ENCODE peak calls at places on chromosome 1, in nine cellular contexts. O is stimulated activated CD8-positive, alpha-beta memory T cell treated with anti-CD3 and anti-CD28 coated beads, Interleukin-2, amount 100 ng/mL, for 1 hour; D is BJ; Q is GM23248; C is BE2C; X is NCI-H1105 treated with DMSO at 0.1 percent for 48 hours; V is breast epithelium; U is ovary; I is cardiac septum. B is an unnamed sample.

GRCh38 chr1:223731076-223731770 is 18.9 kb downstream of the CAPN2 start:
- DNase-seq in D (no peak), Q (peak; percentile 92), C (peak; percentile 82), O (no peak), V (peak; percentile 56), U (peak; percentile 84), I (no peak), X (no peak), B (no peak)

GRCh38 chr1:185369786-185370185 is 52.7 kb upstream of the IVNS1ABP start:
- DNase-seq in C (no peak), I (no peak), U (no peak), D (no peak), O (no peak), X (no peak), Q (peak; percentile 90), V (no peak), B (peak; percentile 59)

GRCh38 chr1:83028467-83028866 is 970.5 kb downstream of the TTLL7 start:
- DNase-seq in C (no peak), I (no peak), O (no peak), V (no peak), Q (no peak), U (no peak), X (no peak), D (no peak), B (no peak)

GRCh38 chr1:109631513-109632260 is 12.1 kb downstream of the AMPD2 start:
- DNase-seq in X (no peak), O (no peak), C (peak; percentile 50), D (no peak), I (no peak), U (peak; percentile 42), Q (no peak), V (no peak), B (no peak)

GRCh38 chr1:194469282-194469681 is 1282.9 kb upstream of the B3GALT2 start:
- DNase-seq in O (no peak), V (no peak), I (no peak), Q (no peak), U (no peak), X (no peak), D (no peak), C (peak; percentile 53), B (no peak)

GRCh38 chr1:40014253-40014706 is 26.2 kb upstream of the CAP1 start:
- DNase-seq in Q (peak; percentile 36), U (no peak), O (no peak), X (no peak), V (no peak), I (no peak), D (no peak), C (no peak), B (no peak)

GRCh38 chr1:36351222-36351977 is 28.0 kb upstream of the EVA1B start:
- DNase-seq in C (peak; percentile 63), Q (peak; percentile 96), V (no peak), U (no peak), I (no peak), X (no peak), D (peak; percentile 77), O (no peak), B (peak; percentile 88)

GRCh38 chr1:167455786-167456446 is 62.4 kb downstream of the CD247 start:
- DNase-seq in X (no peak), D (no peak), O (no peak), V (no peak), C (no peak), U (peak; percentile 49), Q (peak; percentile 36), I (no peak), B (no peak)

GRCh38 chr1:58573138-58573537 is 3.9 kb downstream of the TACSTD2 start:
- DNase-seq in X (no peak), O (no peak), V (no peak), I (no peak), C (no peak), U (no peak), Q (no peak), D (no peak), B (peak; percentile 50)

GRCh38 chr1:174637487-174637886 is 189.7 kb downstream of the GPR52 start:
- DNase-seq in C (no peak), D (no peak), I (no peak), O (no peak), U (no peak), Q (no peak), X (no peak), V (no peak), B (no peak)

GRCh38 chr1:2322065-2322571 is 69.2 kb downstream of the MORN1 start:
- DNase-seq in C (no peak), V (peak; percentile 90), O (no peak), Q (peak; percentile 97), D (peak; percentile 76), U (peak; percentile 91), X (no peak), I (no peak), B (peak; percentile 51)

GRCh38 chr1:232600430-232601258 is 29.3 kb downstream of the SIPA1L2 start:
- DNase-seq in V (no peak), Q (no peak), O (no peak), C (no peak), D (no peak), U (no peak), X (no peak), I (no peak), B (no peak)